ENCODE peak calls at places on chromosome 4, in eight cellular contexts. K is GM23338, Z is RWPE2, X is fibroblast of pulmonary artery, U is neural progenitor cell, N is choroid plexus epithelial cell, M is mucosa of descending colon, R is heart left ventricle. F is an unnamed sample.

GRCh38 chr4:95066011-95066410 is 308.3 kb downstream of the BMPR1B start:
- DNase-seq in K (no peak), Z (no peak), X (no peak), U (no peak), N (peak), M (no peak), R (no peak), F (no peak)

GRCh38 chr4:178273168-178273567 is 830.9 kb upstream of the AGA start:
- DNase-seq in K (no peak), Z (no peak), X (no peak), U (no peak), N (no peak), M (no peak), R (no peak), F (no peak)

GRCh38 chr4:121233982-121234381 is 69.9 kb upstream of the TNIP3 start:
- DNase-seq in K (peak), Z (no peak), X (no peak), U (peak), N (peak), M (no peak), R (no peak), F (no peak)

GRCh38 chr4:148015058-148015457 is 283.2 kb downstream of the ARHGAP10 start:
- DNase-seq in K (peak), Z (no peak), X (peak), U (no peak), N (peak), M (no peak), R (no peak), F (peak)

GRCh38 chr4:30719363-30720020 is 677 bp upstream of the PCDH7 start:
- DNase-seq in K (peak), Z (peak), X (peak), U (peak), N (peak), M (peak), R (peak), F (peak)

GRCh38 chr4:55819634-55820033 is at the start of gene EXOC1L:
- DNase-seq in K (peak), Z (no peak), X (peak), U (peak), N (peak), M (no peak), R (no peak), F (peak)

GRCh38 chr4:153564630-153565525 is 98.7 kb downstream of the TMEM131L start:
- DNase-seq in K (no peak), Z (no peak), X (peak), U (peak), N (peak), M (no peak), R (no peak), F (no peak)

GRCh38 chr4:1241466-1241935 is 7.4 kb downstream of the CTBP1 start:
- DNase-seq in K (no peak), Z (peak), X (no peak), U (no peak), N (no peak), M (peak), R (no peak), F (no peak)

GRCh38 chr4:158906073-158906472 is 137.2 kb downstream of the FNIP2 start:
- DNase-seq in K (no peak), Z (no peak), X (no peak), U (no peak), N (no peak), M (no peak), R (no peak), F (no peak)

GRCh38 chr4:129526812-129527211 is 430.9 kb downstream of the C4orf33 start:
- DNase-seq in K (peak), Z (no peak), X (peak), U (no peak), N (peak), M (no peak), R (no peak), F (no peak)

GRCh38 chr4:38856524-38857337 is at the start of gene TLR6:
- DNase-seq in K (peak), Z (no peak), X (peak), U (peak), N (peak), M (no peak), R (peak), F (peak)

DNA sequence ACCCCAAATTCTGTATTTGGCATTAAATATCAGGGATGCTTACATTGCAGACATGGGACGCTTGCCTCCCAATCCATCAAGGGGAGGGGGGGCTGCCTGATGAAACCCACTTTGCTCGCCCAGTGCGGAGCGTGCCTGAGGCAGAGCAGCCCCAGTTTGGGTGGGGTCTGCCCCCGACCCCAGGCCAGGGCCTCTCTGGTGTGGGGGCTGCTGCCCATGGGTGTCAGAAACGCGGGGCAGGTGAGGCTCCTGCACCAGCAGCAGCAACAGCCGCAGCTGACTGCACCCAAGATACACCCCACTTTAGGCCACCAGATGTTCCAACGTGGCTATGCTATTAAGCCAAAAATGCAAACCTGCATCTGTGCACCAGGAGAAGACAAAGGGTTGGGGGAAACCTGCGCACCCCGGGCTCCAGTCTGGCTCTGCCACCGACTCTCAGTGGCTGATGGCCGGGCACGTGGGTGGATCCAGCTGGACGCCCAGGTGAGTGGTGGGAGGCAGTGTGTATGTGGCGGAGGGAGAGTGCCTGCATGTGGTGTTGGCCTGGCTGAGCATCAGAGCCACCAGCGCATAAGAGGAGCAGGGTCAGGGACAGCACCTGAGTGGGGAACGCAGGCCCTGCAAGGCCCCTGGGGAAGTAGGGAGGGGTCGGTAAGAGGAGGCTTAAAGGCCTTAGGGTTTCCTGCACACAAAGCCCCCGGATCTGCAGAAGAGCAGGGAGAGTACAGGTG is 86.2 kb downstream of the ABLIM2 start:
- DNase-seq in K (no peak), Z (no peak), X (no peak), U (no peak), N (no peak), M (peak), R (no peak), F (no peak)
- H3K4me3 ChIP-seq in K (no peak), Z (no peak), X (no peak), U (no peak), N (no peak), M (no peak), R (no peak), F (no peak)

DNA sequence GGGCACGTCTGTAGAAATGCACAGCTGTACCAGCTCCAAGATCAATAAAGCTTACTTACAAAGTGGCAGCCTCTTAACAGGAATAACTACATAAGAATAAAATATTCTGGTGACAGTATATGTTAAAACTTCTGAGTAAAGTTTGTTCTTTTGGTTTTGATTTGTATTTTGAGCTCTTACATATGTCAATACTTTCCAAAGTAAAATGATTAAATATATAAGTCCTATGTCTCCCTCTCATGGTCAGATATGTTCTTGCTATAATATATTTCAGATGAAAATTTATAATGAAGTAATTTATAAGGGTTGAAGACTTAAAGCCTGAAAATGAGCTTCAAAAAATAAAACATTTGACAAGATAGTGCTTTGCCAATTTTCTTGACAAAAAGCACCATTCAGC is 254.4 kb downstream of the NPFFR2 start:
- DNase-seq in K (peak), Z (no peak), X (peak), U (no peak), N (peak), M (no peak), R (no peak), F (peak)
- TF ChIP-seq CTCF in K (no peak), Z (peak), X (peak), U (peak), N (no peak), M (no peak), R (no peak), F (peak)

GRCh38 chr4:169619518-169619957 is 840 bp upstream of the CLCN3 start:
- DNase-seq in K (peak), Z (no peak), X (peak), U (peak), N (peak), M (peak), R (peak), F (peak)

GRCh38 chr4:169620846-169621228 is 459 bp downstream of the CLCN3 start:
- DNase-seq in K (peak), Z (no peak), X (no peak), U (peak), N (peak), M (no peak), R (peak), F (peak)

GRCh38 chr4:169618986-169619385 is 1.4 kb upstream of the CLCN3 start:
- DNase-seq in K (no peak), Z (no peak), X (no peak), U (no peak), N (no peak), M (no peak), R (no peak), F (no peak)

GRCh38 chr4:169619958-169620845 is at the start of gene CLCN3:
- DNase-seq in K (peak), Z (peak), X (peak), U (peak), N (peak), M (peak), R (peak), F (peak)

GRCh38 chr4:169621754-169622481 is 1.5 kb downstream of the CLCN3 start:
- DNase-seq in K (no peak), Z (no peak), X (peak), U (no peak), N (peak), M (no peak), R (no peak), F (peak)
- H3K4me3 ChIP-seq in K (peak), Z (peak), X (peak), U (peak), N (peak), M (no peak), R (peak), F (peak)

DNA sequence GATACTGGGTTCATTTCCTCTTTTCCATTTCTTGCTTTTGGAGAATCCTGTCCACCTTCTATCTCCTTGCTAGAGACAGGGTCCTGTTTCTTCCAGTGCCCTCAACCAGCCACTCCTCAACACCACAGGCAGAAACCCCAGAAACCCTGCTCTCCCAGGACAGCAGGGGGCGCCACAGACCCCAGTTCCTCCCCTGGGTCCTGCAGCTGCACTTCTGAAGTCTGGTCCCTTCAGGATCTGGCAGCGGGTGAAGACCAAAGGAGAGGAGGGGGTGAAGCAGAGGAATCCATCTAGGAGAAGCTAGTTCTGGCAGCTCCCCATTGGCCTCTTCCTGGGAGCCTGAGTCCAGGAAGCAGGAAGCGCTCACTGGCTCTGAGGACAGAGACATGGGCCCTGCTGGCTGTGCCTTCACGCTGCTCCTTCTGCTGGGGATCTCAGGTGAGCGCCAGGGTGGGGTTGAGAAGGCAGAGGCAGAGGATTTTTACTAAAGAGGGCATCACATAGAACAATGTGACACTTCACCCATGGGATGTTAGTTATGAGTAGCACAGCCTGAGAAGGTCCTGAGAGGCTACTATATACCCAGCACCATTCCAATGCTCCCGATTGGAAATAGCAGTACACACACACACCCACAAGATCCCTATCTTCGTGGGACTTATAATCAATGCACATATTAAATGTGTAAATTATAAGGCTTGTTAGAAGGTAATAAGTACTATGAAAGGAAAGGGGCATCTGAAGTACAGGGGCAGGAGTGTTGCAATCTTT is at the start of gene PRSS48:
- DNase-seq in K (peak), Z (no peak), X (peak), U (peak), N (peak), M (peak), R (peak), F (peak)
- TF ChIP-seq CTCF in K (peak), Z (peak), X (peak), U (peak), N (peak), M (peak), R (peak), F (peak)

GRCh38 chr4:5712517-5712916 is 1.5 kb downstream of the EVC start:
- DNase-seq in K (no peak), Z (no peak), X (peak), U (no peak), N (peak), M (no peak), R (no peak), F (peak)
- H3K4me3 ChIP-seq in K (no peak), Z (no peak), X (peak), U (no peak), N (peak), M (no peak), R (no peak), F (peak)

GRCh38 chr4:183600189-183600685 is 58.7 kb downstream of the RWDD4 start:
- DNase-seq in K (peak), Z (no peak), X (peak), U (peak), N (peak), M (no peak), R (no peak), F (no peak)
- TF ChIP-seq CTCF in K (peak), Z (peak), X (peak), U (peak), N (peak), M (no peak), R (no peak), F (peak)

DNA sequence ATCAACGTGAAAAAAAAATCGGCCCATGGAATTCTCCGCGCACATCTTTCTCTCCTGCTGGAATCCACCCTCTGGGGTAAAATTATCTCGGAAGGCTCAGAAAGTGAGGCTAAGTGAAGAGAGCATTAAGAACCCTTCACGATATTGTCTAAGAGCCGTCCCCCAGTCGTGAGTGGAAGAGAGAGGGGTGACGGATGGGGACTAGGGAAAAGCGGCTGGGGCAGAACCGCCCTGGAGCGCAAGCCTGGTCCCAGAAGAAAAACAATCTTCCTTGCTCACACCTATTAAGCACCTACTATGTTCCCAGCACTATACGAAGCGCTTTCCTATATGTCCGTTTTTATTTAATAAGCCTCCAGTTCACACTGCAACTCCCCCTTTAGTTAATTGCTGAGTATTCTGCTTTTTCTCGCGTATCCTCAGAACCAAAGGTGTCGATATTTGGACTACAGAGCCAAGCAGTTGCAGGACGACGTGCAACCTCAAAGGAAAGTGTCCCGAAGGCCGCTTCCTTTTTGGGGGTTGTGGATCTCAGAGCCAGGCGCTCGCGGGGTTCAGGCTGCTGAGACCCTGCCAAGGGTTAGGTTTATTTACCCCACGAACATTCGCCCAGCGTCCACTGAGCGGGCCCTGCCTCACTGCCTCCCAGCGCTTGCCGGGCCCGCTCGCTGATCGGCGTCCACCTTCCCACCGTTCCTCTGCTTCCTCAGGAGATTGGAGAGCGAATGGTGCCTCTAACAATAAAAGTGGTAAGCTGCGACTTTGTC is 886 bp downstream of the MGARP start:
- DNase-seq in K (peak), Z (no peak), X (peak), U (peak), N (peak), M (no peak), R (no peak), F (peak)
- H3K4me3 ChIP-seq in K (peak), Z (peak), X (peak), U (peak), N (peak), M (no peak), R (peak), F (peak)

GRCh38 chr4:37434469-37434868 is 189.9 kb downstream of the NWD2 start:
- DNase-seq in K (peak), Z (no peak), X (peak), U (peak), N (peak), M (no peak), R (no peak), F (no peak)
- TF ChIP-seq CTCF in K (peak), Z (peak), X (peak), U (peak), N (peak), M (no peak), R (no peak), F (peak)